ENCODE peak calls at places on chromosomes 7 and 10, in four cellular contexts. I is psoas muscle, M is left lung, U is upper lobe of left lung. N is an unnamed sample.
A peak's percentile ranks its signal among the peaks of the same experiment; 100 is the strongest.

GRCh38 chr10:33201971-33202370 is 132.5 kb downstream of the NRP1 start:
- DNase-seq in I (no peak), M (no peak), U (no peak), N (no peak)

GRCh38 chr10:81978238-81978637 is 103.2 kb downstream of the NRG3 start:
- DNase-seq in I (no peak), M (no peak), U (no peak), N (no peak)

GRCh38 chr10:71252195-71252594 is 39.8 kb downstream of the UNC5B start:
- DNase-seq in I (peak; percentile 6), M (no peak), U (no peak), N (no peak)

GRCh38 chr7:94031865-94032264 is 27.7 kb upstream of the BET1 start:
- DNase-seq in I (no peak), M (no peak), U (no peak), N (no peak)

GRCh38 chr10:114868801-114869200 is 47.2 kb downstream of the FHIP2A start:
- DNase-seq in I (no peak), M (no peak), U (no peak), N (no peak)

GRCh38 chr7:105178177-105178576 is 164.2 kb downstream of the KMT2E start:
- DNase-seq in I (no peak), M (no peak), U (no peak), N (no peak)

GRCh38 chr7:132080967-132081668 is 495.2 kb downstream of the PLXNA4 start:
- DNase-seq in I (no peak), M (no peak), U (no peak), N (no peak)

GRCh38 chr10:133274751-133275682 is 1.7 kb downstream of the ADAM8 start:
- DNase-seq in I (no peak), M (peak; percentile 81), U (peak; percentile 75), N (no peak)

GRCh38 chr7:33186187-33186586 is 56.8 kb downstream of the BBS9 start:
- DNase-seq in I (no peak), M (no peak), U (no peak), N (no peak)
- TF ChIP-seq CTCF in I (no peak), M (no peak), U (no peak), N (peak; percentile 5)

DNA sequence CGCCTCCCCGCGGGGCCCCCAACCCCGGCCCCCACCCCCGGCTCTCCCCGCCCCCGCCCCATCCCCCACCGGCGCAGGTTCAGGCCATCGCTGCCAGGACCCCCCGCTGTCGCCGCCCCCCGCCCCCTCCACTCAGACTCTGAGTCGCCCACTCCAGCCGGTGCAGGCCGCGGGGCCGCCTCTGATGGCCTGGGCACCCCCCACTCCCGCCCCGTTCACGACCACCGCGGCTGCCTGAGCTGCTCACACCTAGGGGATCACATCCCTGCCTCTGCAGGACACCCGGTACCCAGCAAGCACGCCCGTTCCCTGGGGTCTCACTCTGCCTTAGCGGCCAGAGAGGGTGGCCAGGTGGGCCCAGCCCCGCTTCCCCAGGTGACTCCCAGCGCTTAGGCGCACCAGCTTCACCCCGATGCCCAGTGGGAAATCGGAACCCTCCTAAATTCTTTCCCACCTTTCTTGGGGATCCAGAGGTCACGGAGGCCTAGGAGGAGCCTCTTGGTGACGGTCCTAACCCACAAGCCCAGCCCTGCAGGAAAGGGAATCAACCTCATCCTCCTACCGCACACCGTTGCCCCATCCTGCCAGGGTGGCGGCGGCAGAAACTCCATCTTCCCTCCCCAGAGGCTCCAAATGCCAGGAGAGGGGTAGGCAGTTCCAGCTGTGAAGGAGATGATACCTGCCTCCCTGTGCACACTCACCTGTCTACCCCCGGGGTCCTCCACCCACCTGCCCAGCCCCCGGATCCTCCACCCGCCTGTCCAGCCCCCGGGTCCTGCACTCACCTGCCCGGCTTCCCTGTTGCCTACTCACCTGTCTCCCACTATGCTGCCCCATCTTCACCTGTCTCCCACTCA is 13.7 kb upstream of the DNAAF5 start:
- DNase-seq in I (no peak), M (no peak), U (no peak), N (no peak)
- H3K4me3 ChIP-seq in I (no peak overlapping the region), M (no peak overlapping the region), U (peak overlapping the region; percentile 62), N (no peak overlapping the region)

DNA sequence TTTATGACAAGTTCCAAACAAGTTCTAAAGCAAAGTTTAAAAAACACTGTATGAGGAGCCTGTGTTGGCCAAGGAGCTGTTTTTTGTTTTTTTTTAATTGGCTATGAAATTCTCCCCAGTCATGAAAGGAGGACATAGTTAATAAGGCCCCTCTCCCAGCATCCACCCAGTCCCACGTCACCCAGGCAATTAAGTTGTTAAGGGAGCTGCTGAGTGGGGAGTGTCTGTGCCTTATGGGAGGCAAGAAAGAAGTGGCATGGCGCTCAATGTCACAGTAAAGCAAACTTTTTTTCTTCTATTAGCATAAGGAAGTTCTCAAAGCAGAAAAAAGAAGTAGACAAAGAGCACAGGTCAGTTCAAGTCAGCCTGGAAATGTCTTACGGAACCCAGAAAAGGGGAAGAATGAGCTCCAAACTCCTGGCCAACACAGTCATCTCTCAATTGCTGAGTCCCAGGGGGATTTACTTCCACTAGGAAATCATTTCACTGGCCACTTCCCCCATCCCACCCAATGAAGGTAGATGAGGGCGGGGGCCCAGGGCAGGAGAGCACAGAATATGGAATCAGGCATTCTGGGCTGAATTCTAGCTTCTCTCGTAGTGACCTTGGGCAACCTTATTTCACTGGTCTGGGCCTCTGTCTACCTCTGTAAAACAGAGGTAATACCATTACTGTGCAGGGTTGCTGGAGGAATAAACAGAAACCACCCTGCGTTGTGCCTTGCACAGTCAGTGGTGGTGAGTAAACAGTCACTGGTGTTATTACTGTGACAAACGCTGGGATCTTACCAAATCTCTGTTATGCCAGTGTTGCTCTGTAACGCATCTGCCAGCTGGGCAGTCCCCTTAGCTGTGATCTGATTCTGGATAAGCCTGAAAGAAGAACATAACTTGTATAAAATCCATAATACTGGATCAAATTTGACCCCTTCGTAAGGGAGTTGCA is 49.7 kb downstream of the NOD1 start:
- DNase-seq in I (no peak), M (no peak), U (no peak), N (no peak)
- H3K4me1 ChIP-seq in I (peaks cover 15% of the 10 kb centered on the region), M (peaks cover 76% of the 10 kb centered on the region), U (peaks cover 41% of the 10 kb centered on the region), N (no peaks in the 10 kb centered on the region)

GRCh38 chr10:79129361-79129997 is 60.7 kb downstream of the ZMIZ1 start:
- DNase-seq in I (no peak), M (no peak), U (no peak), N (no peak)
- TF ChIP-seq CTCF in I (no peak), M (no peak), U (no peak), N (no peak)

GRCh38 chr7:8063706-8064297 is 95.2 kb downstream of the GLCCI1 start:
- DNase-seq in I (no peak), M (no peak), U (no peak), N (no peak)
- H3K4me3 ChIP-seq in I (no peak overlapping the region), M (no peak overlapping the region), U (no peak overlapping the region), N (no peak overlapping the region)

GRCh38 chr10:119667562-119668328 is 16.6 kb downstream of the BAG3 start:
- DNase-seq in I (peak; percentile 90), M (no peak), U (peak; percentile 49), N (peak; percentile 95)

GRCh38 chr10:119669975-119670640 is 18.9 kb downstream of the BAG3 start:
- DNase-seq in I (peak; percentile 69), M (no peak), U (no peak), N (no peak)

GRCh38 chr10:119670717-119671116 is 19.5 kb downstream of the BAG3 start:
- DNase-seq in I (no peak), M (no peak), U (no peak), N (no peak)

GRCh38 chr10:119668461-119668860 is 17.3 kb downstream of the BAG3 start:
- DNase-seq in I (peak; percentile 56), M (no peak), U (no peak), N (no peak)

DNA sequence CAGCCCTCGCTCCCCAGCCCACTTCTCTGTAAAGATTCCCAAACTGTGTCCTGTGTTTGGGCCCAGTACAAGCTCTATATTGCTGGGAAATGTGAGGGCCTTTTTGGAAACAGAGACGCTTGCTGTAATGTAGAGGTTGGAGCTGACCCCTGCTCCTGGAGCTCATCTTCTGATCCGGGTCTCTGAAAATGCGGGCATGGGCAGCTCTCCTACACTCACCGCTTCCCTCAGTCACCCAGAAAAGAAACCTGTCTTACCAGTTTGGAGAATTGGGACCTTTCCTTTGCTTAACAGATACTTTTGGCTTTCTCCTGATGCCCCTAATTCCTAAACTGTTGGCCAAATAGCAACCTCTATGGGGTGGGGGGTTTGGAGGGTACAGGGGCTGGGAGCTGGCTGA is 18.2 kb downstream of the BAG3 start:
- DNase-seq in I (no peak), M (no peak), U (no peak), N (no peak)
- H3K4me1 ChIP-seq in I (peaks cover 80% of the 10 kb centered on the region), M (peaks cover 36% of the 10 kb centered on the region), U (peaks cover 26% of the 10 kb centered on the region), N (peaks cover 67% of the 10 kb centered on the region)

DNA sequence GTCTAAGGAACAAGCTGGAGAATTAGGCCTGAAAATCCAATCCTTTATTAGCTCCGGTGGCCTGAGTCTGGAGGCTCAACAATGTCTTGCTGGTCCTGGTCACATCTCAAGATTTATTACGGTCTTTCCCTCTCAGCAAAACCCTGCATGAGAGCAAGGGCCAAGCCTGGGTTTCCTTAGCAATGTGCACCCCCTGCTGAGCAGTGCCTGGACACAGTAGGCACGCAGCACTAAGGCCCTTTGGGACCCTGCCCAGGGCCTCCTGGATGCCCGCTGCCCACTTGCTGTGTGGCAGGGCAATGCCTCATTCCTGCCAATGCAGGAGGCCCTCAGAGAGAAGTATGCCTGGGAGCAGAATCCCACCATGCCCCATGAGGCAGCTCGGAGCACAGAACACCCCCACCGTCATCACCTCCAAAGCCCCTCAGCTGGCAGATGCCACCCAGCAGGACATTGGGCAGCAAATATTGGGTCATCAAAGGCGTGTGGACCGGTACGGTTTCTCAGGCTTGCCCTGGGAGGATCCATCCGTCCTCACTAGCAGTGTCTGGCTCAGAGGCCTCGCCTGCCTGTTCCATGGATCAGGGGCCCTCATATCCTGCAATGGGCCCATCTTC is 156.4 kb downstream of the OAT start:
- DNase-seq in I (no peak), M (peak; percentile 39), U (no peak), N (no peak)
- TF ChIP-seq CTCF in I (peak; percentile 24), M (no peak), U (no peak), N (no peak)

GRCh38 chr10:46297406-46298204 is 10.8 kb downstream of the ANTXRL start:
- DNase-seq in I (no peak), M (no peak), U (no peak), N (no peak)
- H3K4me3 ChIP-seq in I (no peak overlapping the region), M (no peak overlapping the region), U (no peak overlapping the region), N (no peak overlapping the region)